ENCODE peak calls at places on chromosome 16, in seven cellular contexts. R, K, I, U, O, B and P are unnamed samples.

GRCh38 chr16:62041401-62041800 is 5.2 kb upstream of the CDH8 start:
- DNase-seq in K (no peak), O (no peak), I (peak; percentile 21), U (no peak), R (no peak), B (no peak), P (no peak)

GRCh38 chr16:14345512-14346115 is 274.5 kb downstream of the MRTFB start:
- DNase-seq in K (no peak), U (no peak), R (no peak), I (no peak), O (peak; percentile 17), B (no peak), P (no peak)

GRCh38 chr16:84922351-84923135 is 88.8 kb downstream of the ZDHHC7 start:
- DNase-seq in I (no peak), B (no peak), U (peak; percentile 90), R (no peak), K (no peak), O (peak; percentile 85), P (no peak)

GRCh38 chr16:50247123-50247905 is 19.0 kb upstream of the ADCY7 start:
- DNase-seq in R (no peak), O (no peak), B (no peak), U (no peak), I (no peak), K (no peak), P (no peak)

GRCh38 chr16:12626411-12626810 is 177.3 kb downstream of the CPPED1 start:
- DNase-seq in R (no peak), O (no peak), U (no peak), K (no peak), I (no peak), B (no peak), P (no peak)

GRCh38 chr16:56257666-56258359 is 66.5 kb downstream of the GNAO1 start:
- DNase-seq in I (no peak), U (no peak), B (no peak), O (no peak), K (no peak), R (no peak), P (no peak)

GRCh38 chr16:23183486-23183862 is 929 bp downstream of the SCNN1G start:
- DNase-seq in R (no peak), K (no peak), U (no peak), O (no peak), B (no peak), I (no peak), P (no peak)

GRCh38 chr16:77820340-77820739 is 32.0 kb downstream of the VAT1L start:
- DNase-seq in R (no peak), B (no peak), I (no peak), U (no peak), O (no peak), K (no peak), P (no peak)

GRCh38 chr16:54816471-54816870 is 114.2 kb upstream of the IRX5 start:
- DNase-seq in I (no peak), O (no peak), B (no peak), U (no peak), K (no peak), R (no peak), P (no peak)

GRCh38 chr16:6360641-6361040 is 972.0 kb upstream of the RBFOX1 start:
- DNase-seq in I (no peak), B (no peak), O (no peak), R (no peak), U (no peak), K (no peak), P (no peak)
- TF ChIP-seq CTCF in I (no peak), B (no peak), O (no peak), R (no peak), U (no peak), K (peak; percentile 37), P (no peak)

DNA sequence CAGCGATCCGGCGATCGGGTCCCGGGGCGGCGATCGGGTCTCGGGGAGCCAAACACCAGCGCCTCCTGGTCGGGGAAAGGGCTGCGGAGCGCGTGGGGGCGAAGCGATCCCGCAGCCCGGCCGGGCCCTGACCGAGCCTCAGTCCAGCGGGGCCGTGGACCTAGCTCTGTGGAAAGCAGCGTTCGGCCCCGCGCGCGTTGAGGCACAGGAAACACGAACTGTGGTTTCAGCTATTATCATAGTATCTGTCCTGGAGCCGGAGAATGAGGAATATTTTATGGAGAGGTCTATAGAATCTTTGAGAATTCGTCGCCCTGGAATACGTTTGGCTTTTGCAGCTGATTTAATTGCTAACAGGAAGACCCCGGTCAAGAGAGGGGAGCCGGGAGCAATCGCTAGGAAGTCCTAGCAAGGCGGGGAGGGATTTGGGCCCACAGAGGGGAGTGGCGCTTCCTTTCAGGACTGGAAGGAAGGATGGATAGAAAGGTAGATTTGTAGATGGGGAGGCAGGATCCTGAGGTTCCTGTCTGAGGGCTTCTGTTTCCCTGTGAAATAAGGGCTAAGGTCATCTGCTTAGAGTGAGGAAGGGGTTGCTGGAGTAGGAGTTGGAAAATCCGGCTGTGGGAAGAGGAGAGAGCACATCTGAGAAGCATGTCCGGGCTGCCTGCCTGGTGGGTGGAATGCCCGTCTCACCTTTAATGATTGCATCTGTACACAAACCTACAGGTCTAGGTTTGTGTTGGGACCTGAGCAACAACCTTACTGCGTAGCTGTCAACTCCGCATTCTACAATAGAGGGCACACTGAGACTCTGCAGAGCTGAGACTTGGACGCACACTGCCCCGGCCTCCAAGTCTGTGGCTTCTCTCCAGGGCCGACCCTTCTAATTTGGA is 770 bp downstream of the CCNF start:
- DNase-seq in B (no peak), U (no peak), O (no peak), R (no peak), K (no peak), I (no peak), P (no peak)
- TF ChIP-seq CTCF in B (no peak), U (no peak), O (peak; percentile 7), R (peak; percentile 25), K (no peak), I (peak; percentile 10), P (peak; percentile 39)

GRCh38 chr16:64011650-64012049 is 1110.2 kb downstream of the CDH11 start:
- DNase-seq in O (no peak), R (no peak), K (no peak), I (no peak), U (no peak), B (no peak), P (no peak)
- TF ChIP-seq CTCF in O (no peak), R (no peak), K (no peak), I (no peak), U (no peak), B (no peak), P (no peak)

DNA sequence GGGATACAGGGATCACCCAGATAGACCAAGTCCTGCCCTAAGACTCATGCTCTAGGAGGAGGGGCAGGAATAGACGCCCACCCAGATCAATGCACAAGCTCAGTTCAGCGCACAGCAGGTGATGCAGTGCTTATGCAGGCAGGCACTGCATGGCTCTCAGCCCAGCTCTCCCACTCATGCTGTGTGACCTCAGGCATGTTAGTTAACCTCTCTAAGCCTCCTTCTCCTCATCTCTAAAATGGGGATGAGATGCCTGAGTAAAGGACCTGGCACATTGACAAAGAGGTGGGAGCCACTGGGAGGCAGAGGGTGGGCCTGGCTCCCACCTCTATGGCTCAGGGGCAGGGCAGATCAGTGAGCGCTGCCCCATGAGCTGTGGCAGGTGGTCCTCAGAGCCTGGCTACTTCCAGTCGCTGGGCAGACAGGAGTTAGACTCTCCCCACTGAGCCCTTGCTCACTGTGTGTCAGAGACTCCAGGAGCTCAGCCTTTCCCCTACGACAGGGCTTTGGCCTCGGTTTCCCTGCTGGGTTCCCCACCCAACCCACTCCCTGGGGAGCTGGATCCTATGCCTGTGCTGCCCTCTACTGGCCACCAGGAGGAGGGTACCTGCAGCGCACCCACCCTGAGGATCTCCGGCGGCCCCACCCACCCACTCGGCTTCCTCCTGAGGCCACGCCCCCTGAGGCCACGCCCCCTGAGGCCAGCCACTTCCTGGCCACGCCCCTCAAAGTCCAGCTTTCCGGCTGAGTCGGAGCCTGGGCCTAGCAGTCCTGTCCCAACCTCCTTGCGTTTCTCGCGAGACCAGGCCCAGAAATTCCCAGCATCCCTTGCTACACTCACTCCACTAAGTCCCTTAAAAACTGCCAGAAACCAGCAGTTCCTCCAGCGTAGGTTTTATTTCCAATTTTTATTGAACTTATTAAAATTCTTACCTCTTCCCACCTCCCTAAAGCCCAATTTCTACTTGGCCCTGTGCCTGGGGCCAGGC is 196.1 kb downstream of the GSG1L start:
- DNase-seq in O (peak; percentile 51), K (peak; percentile 70), R (peak; percentile 89), B (peak; percentile 23), I (no peak), U (peak; percentile 33), P (peak; percentile 87)
- TF ChIP-seq CTCF in O (peak; percentile 54), K (peak; percentile 87), R (peak; percentile 49), B (peak; percentile 51), I (peak; percentile 62), U (peak; percentile 59), P (peak; percentile 45)

DNA sequence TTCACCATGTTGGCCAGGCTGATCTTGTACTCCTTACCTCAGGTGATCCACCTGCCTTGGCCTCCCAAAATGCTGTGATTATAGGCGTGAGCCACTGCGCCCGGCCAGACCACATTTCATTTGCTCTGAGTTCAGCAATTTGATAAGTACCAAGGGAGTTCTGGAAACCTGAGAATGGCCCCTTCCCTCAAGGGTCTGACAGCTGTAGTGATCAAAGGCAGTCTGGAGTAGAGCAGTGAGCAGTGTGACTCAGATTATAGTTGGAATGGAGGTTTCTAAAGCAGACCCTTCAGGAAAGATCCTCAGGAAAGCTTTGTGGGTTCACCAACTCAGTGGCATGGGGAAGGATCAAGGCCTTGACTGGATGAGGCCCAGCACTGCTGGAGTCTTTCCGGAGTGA is 7.1 kb downstream of the PSKH1 start:
- DNase-seq in O (no peak), I (no peak), B (no peak), U (no peak), R (no peak), K (no peak), P (no peak)
- TF ChIP-seq CTCF in O (no peak), I (no peak), B (no peak), U (no peak), R (no peak), K (no peak), P (no peak)

GRCh38 chr16:79767597-79768280 is 167.2 kb upstream of the MAF start:
- DNase-seq in B (peak; percentile 8), K (no peak), U (no peak), R (no peak), I (no peak), O (no peak), P (no peak)
- TF ChIP-seq CTCF in B (peak; percentile 57), K (peak; percentile 26), U (peak; percentile 39), R (no peak), I (no peak), O (peak; percentile 30), P (peak; percentile 47)